ENCODE peak calls at places on chromosomes 11 and 22, in four cellular contexts. R is GM12878, C is K562, D is HepG2. M is an unnamed sample.

GRCh38 chr11:73854680-73855079 is 22.0 kb downstream of the COA4 start:
- DNase-seq in C (no peak), R (no peak), D (no peak), M (no peak)

GRCh38 chr11:24421766-24422165 is 75.1 kb upstream of the LUZP2 start:
- DNase-seq in C (no peak), R (no peak), D (no peak), M (no peak)

GRCh38 chr22:48952256-48953102 is 875.2 kb downstream of the BRD1 start:
- DNase-seq in R (no peak), D (no peak), C (no peak), M (no peak)

GRCh38 chr11:58924230-58924629 is 15.1 kb upstream of the GLYATL1 start:
- DNase-seq in R (no peak), D (no peak), C (no peak), M (no peak)

GRCh38 chr22:27075028-27075678 is 417.8 kb downstream of the MIAT start:
- DNase-seq in C (no peak), D (no peak), R (no peak), M (peak)

GRCh38 chr11:110366234-110366633 is 63.5 kb upstream of the FDX1 start:
- DNase-seq in C (no peak), R (no peak), D (no peak), M (no peak)

GRCh38 chr11:70466154-70466553 is 67.8 kb downstream of the CTTN start:
- DNase-seq in D (no peak), R (no peak), C (peak), M (no peak)

GRCh38 chr11:76214186-76214585 is 7.9 kb upstream of the WNT11 start:
- DNase-seq in D (no peak), C (no peak), R (no peak), M (no peak)

GRCh38 chr11:102451693-102452460 is 688 bp downstream of the TMEM123 start:
- DNase-seq in R (no peak), D (peak), C (peak), M (peak)

GRCh38 chr11:13118194-13118593 is 109.1 kb downstream of the RASSF10 start:
- DNase-seq in C (no peak), R (no peak), D (peak), M (no peak)

GRCh38 chr11:11931461-11932055 is 76.9 kb downstream of the DKK3 start:
- DNase-seq in C (peak), D (peak), R (no peak), M (no peak)

GRCh38 chr11:57072640-57073039 is 83.9 kb downstream of the OR5AK2 start:
- DNase-seq in R (no peak), C (no peak), D (no peak), M (no peak)

GRCh38 chr11:13668957-13669521 is 571 bp downstream of the FAR1 start:
- DNase-seq in C (peak), R (no peak), D (no peak), M (peak)

GRCh38 chr22:30026751-30027150 is 53.5 kb upstream of the HORMAD2 start:
- DNase-seq in R (no peak), D (no peak), C (no peak), M (no peak)

GRCh38 chr11:6619021-6619745 is at the start of gene TPP1:
- DNase-seq in D (peak), R (peak), C (peak), M (no peak)

GRCh38 chr11:100434821-100435641 is 252.1 kb upstream of the ARHGAP42 start:
- DNase-seq in D (no peak), R (no peak), C (no peak), M (no peak)

GRCh38 chr11:47005441-47005840 is 68.9 kb downstream of the CSTPP1 start:
- DNase-seq in D (peak), R (no peak), C (no peak), M (no peak)

GRCh38 chr11:38046571-38047135 is 1448.6 kb upstream of the RAG2 start:
- DNase-seq in R (no peak), D (no peak), C (no peak), M (no peak)

GRCh38 chr22:46050451-46050845 is 73.5 kb upstream of the WNT7B start:
- DNase-seq in C (no peak), R (no peak), D (no peak), M (no peak)

GRCh38 chr11:71333473-71333872 is 81.1 kb upstream of the SHANK2 start:
- DNase-seq in R (no peak), D (no peak), C (no peak), M (no peak)

GRCh38 chr11:134145715-134146114 is 76.8 kb downstream of the JAM3 start:
- DNase-seq in D (no peak), C (no peak), R (no peak), M (no peak)

GRCh38 chr11:46889689-46890475 is 28.5 kb downstream of the LRP4 start:
- DNase-seq in R (peak), C (peak), D (peak), M (peak)

GRCh38 chr22:23353696-23354095 is 173.4 kb downstream of the BCR start:
- DNase-seq in D (no peak), C (no peak), R (no peak), M (no peak)

GRCh38 chr11:57974132-57974531 is 49.5 kb upstream of the OR9Q1 start:
- DNase-seq in D (no peak), C (no peak), R (no peak), M (no peak)

GRCh38 chr11:60168306-60168705 is 14.6 kb downstream of the MS4A6A start:
- DNase-seq in D (no peak), C (no peak), R (no peak), M (no peak)

GRCh38 chr11:60130496-60130895 is 42.0 kb downstream of the MS4A2 start:
- DNase-seq in D (peak), R (no peak), C (peak), M (peak)

GRCh38 chr11:121351089-121351488 is 58.5 kb downstream of the SC5D start:
- DNase-seq in D (no peak), R (no peak), C (no peak), M (no peak)

GRCh38 chr11:106668147-106668546 is 350.1 kb downstream of the GUCY1A2 start:
- DNase-seq in R (no peak), D (no peak), C (no peak), M (no peak)

GRCh38 chr11:706957-707816 is 1.2 kb downstream of the EPS8L2 start:
- DNase-seq in D (peak), C (no peak), R (no peak), M (no peak)

GRCh38 chr11:15663778-15664218 is 549.1 kb downstream of the INSC start:
- DNase-seq in D (no peak), R (no peak), C (no peak), M (no peak)

GRCh38 chr11:63667993-63668392 is 3.2 kb downstream of the ATL3 start:
- DNase-seq in C (no peak), D (no peak), R (no peak), M (no peak)

GRCh38 chr11:77203901-77204755 is 76.1 kb downstream of the MYO7A start:
- DNase-seq in D (no peak), R (no peak), C (no peak), M (no peak)

GRCh38 chr11:110472858-110473257 is 43.1 kb downstream of the FDX1 start:
- DNase-seq in R (no peak), D (no peak), C (no peak), M (no peak)

GRCh38 chr11:86592659-86593451 is 79.6 kb downstream of the ME3 start:
- DNase-seq in C (peak), R (peak), D (peak), M (no peak)

DNA sequence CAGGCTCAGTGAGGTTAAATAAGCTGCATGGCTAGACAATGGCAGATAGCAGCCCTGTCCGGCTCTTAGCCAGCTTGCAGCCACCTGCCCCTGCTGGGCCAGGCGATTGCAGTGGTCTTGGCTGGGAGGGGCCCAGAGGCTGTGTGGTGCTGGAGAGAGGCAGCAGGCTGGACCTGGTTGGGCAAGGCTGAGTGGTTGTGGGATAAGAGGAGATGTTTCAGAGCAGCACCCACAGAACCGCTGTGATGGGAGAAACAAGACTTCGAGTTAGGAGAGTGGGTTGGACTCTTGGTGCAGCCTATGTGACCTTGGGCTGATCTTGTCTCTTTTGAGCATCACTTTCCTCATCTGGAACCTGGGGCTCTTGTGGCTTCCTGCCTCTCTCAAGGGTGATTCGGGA is 25.5 kb downstream of the PTPRJ start:
- DNase-seq in C (no peak), R (no peak), D (no peak), M (no peak)
- TF ChIP-seq GABPA in C (no peak), R (no peak), D (no peak), M (no peak)

GRCh38 chr11:117127164-117127563 is 16.9 kb upstream of the PAFAH1B2 start:
- DNase-seq in R (no peak), C (no peak), D (no peak), M (no peak)

GRCh38 chr11:117128289-117128688 is 15.8 kb upstream of the PAFAH1B2 start:
- DNase-seq in C (no peak), D (no peak), R (no peak), M (no peak)

GRCh38 chr11:117122546-117122945 is 21.5 kb upstream of the PAFAH1B2 start:
- DNase-seq in D (no peak), R (no peak), C (no peak), M (no peak)

GRCh38 chr11:117130879-117131278 is 13.2 kb upstream of the PAFAH1B2 start:
- DNase-seq in C (no peak), D (no peak), R (no peak), M (no peak)

DNA sequence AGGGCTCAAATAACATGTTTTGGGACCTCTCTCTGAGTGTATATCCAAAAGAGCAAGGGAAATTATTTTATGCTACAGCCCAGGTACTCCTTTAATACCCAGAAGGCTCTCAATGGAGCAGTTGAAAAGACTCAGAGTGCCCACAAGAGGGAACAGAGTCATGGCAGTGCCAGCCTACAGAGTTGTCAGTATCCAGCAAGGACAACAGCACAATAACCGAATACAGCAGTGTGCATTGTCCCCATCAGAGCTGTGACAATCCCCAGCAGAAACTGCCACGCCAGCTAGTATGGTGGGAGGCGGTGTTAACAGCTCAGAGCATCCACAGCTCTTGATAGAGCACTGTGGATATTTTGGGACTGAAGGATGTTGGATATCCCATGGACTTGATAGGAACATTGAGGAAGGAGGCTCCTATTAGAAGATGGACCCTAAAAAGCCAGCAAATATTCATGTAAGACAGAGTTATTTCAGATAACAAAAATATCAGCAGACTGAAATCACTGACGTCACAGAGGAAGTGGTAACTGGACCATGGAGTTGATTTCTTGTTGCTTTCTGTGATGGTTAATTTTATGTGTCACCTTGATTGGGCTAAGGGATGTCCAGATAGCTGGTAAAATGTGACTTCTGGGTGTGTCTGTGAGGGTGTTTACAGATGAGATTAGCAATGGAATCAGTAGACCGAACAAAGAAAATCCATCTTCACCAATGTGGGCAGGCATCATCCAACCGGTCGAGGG is 17.7 kb upstream of the PAFAH1B2 start:
- DNase-seq in C (no peak), R (no peak), D (no peak), M (no peak)
- TF ChIP-seq CREB1 in C (no peak), R (no peak), D (peak), M (no peak)

DNA sequence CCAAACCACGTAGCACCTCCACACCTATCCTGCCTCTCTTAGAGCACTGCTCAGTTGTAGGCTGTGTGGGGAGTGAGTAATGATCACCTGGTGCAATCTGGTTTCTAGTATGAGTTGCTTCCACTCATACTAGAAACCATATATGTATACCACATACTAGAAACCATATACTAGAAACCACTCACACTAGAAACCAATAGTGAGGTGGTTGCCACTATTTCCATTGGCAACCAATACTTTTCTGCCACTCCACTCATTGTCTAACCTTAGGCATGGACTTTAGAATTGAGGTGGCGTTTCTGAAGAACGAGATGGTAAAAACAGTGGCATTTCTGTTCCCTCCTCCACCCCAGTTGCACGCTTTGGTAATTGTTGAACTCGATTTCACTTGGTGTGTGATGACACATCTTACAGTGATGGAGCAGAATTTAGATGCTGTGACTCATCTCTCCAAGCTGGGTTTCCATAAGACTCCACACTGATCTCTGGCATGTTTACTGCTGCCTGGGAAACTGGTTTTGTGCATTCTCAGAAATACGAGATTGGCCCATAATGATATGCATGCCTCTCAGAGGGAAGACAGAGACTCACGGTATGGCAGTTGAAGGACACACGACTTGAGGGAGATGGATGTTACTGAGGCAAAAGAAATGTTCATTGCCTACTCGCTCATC is 82.9 kb downstream of the KIRREL3 start:
- DNase-seq in D (no peak), R (peak), C (peak), M (no peak)
- TF ChIP-seq GABPA in D (no peak), R (no peak), C (no peak), M (no peak)

GRCh38 chr11:61726775-61727174 is 25.7 kb upstream of the MYRF start:
- DNase-seq in C (no peak), R (no peak), D (no peak), M (no peak)

GRCh38 chr11:61727401-61727811 is 25.0 kb upstream of the MYRF start:
- DNase-seq in C (no peak), D (no peak), R (no peak), M (no peak)

GRCh38 chr11:61728940-61729219 is 23.6 kb upstream of the MYRF start:
- DNase-seq in D (no peak), R (no peak), C (no peak), M (no peak)

GRCh38 chr11:61730222-61730994 is 22.0 kb upstream of the MYRF start:
- DNase-seq in R (no peak), C (no peak), D (no peak), M (no peak)

DNA sequence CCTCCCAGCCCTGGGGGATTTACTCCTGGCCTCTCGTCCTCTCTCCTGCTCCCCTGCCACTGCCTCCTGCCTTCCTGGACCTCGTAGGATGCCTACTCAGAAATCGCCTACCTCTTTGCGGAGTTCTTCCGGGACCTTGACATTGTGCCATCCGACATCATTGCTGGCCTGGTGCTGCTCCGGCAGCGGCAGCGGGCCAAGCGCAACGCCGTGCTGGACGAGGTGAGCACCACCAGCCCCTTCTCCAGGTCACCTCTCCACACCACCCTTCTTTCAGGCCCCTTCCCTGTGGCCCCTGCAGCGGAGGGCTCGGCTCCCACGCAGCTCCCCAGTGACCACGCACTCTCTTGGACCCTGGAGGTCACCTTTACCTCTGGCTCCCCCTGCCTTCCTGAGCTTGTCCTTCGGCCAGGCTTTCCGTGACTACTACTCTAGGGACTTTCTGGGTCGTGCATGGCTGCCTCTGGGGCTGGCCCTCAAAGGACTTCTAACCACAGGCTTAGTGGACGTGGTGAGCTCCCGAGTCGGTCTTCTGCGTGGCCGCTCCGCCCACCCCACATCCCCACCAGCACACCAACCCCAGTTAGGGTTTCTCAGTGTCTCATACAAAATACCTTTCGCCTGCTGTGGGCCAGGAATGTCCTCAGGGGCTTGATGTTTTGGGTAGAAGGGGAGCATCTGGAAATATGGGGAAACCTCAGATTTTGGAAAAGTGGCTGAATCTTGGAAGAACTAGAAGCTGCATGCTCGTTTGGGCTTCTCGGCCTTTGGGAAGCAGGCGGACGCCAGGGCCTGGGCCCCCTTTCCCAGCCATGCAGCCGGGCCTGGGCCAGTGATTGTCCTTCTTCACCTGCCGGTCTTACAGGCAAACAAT is 24.1 kb upstream of the MYRF start:
- DNase-seq in C (no peak), D (no peak), R (no peak), M (no peak)
- TF ChIP-seq CREB1 in C (no peak), D (no peak), R (no peak), M (no peak)

DNA sequence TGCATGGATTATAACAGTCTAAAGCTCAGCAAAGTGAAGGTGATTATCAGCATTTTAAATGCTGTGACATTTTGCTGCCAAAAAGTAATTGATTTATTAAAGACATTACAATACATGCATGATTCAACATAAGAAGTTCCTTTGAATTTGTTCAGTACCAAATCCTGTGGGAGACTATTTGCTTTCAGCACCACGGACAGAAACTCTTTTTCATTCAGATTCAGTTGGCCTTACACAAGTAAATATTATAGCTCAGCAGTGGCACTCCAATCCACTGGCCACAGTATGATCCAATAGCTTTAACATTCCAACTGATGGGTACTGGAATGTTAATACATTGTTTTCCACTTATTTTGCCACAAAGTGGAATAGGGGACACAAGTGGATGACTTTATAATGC is 806.7 kb downstream of the NTM start:
- DNase-seq in C (peak), D (peak), R (no peak), M (no peak)
- TF ChIP-seq GABPA in C (no peak), D (no peak), R (no peak), M (no peak)

DNA sequence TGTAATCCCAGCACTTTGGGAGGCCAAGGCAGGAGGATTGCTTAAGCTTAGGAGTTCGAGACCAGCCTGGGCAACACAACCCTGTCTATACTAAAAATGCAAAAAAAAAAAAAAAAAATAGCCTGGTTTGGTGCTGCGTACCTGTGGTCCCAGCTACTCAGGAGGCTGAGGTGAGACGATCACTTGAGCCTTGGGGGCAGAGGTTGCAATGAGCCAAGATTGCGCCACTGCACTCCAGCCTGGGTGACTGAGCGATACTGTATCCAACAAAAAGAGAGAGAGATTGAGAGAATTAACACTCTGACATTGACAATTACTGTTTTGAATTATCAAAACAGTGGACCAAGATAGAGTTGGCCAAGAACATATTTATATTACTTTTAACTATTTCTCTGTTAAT is 53.7 kb downstream of the SIK2 start:
- DNase-seq in D (no peak), R (no peak), C (no peak), M (no peak)
- TF ChIP-seq CREB1 in D (no peak), R (no peak), C (no peak), M (no peak)